ENCODE peak calls at places on chromosomes 13 and 19, in four cellular contexts. C, E, M and V are unnamed samples.

GRCh38 chr13:22049384-22049783 is 378.5 kb downstream of the FGF9 start:
- DNase-seq in C (no peak), E (no peak), M (no peak), V (no peak)

GRCh38 chr19:14082675-14082960 is 3.0 kb downstream of the C19orf67 start:
- DNase-seq in M (no peak), C (no peak), E (no peak), V (no peak)

GRCh38 chr13:34591801-34592454 is 350.1 kb upstream of the NBEA start:
- DNase-seq in M (no peak), E (no peak), C (no peak), V (no peak)

GRCh38 chr13:29922896-29923295 is 72.5 kb upstream of the UBL3 start:
- DNase-seq in C (no peak), E (no peak), M (no peak), V (no peak)

GRCh38 chr13:75465236-75465635 is 16.7 kb downstream of the TBC1D4 start:
- DNase-seq in C (no peak), M (no peak), E (no peak), V (no peak)

GRCh38 chr13:51451134-51451466 is 1.7 kb downstream of the INTS6 start:
- DNase-seq in M (no peak), E (no peak), C (no peak), V (no peak)

GRCh38 chr19:34985249-34986022 is 14.7 kb upstream of the GRAMD1A start:
- DNase-seq in E (no peak), M (no peak), C (no peak), V (no peak)

GRCh38 chr13:108361769-108362168 is 92.3 kb downstream of the TNFSF13B start:
- DNase-seq in C (no peak), M (no peak), E (no peak), V (no peak)

GRCh38 chr13:71587778-71588177 is 279.2 kb downstream of the DACH1 start:
- DNase-seq in M (no peak), C (no peak), E (no peak), V (no peak)

GRCh38 chr13:73065665-73066350 is 7.0 kb downstream of the KLF5 start:
- DNase-seq in M (no peak), C (no peak), E (no peak), V (no peak)

GRCh38 chr19:48560095-48560530 is 8.1 kb downstream of the SULT2B1 start:
- DNase-seq in C (no peak), M (no peak), E (peak; percentile 35), V (no peak)

GRCh38 chr13:99278199-99278598 is 20.0 kb upstream of the GPR18 start:
- DNase-seq in E (no peak), M (no peak), C (peak; percentile 64), V (no peak)

GRCh38 chr19:36605101-36605838 is at the start of gene ZNF382:
- DNase-seq in M (peak; percentile 17), C (peak; percentile 80), E (no peak), V (peak; percentile 84)

GRCh38 chr13:113538689-113539058 is 45.9 kb upstream of the TFDP1 start:
- DNase-seq in M (no peak), E (no peak), C (no peak), V (no peak)

GRCh38 chr19:34664168-34664567 is 12.8 kb downstream of the SCGB2B2 start:
- DNase-seq in E (no peak), C (no peak), M (no peak), V (no peak)

GRCh38 chr19:54478677-54479266 is 5.7 kb upstream of the CDC42EP5 start:
- DNase-seq in C (no peak), E (peak; percentile 67), M (no peak), V (no peak)

GRCh38 chr19:3176715-3177501 is 1.7 kb upstream of the S1PR4 start:
- DNase-seq in M (no peak), E (peak; percentile 84), C (no peak), V (no peak)

GRCh38 chr19:28638445-28638844 is 574.5 kb downstream of the UQCRFS1 start:
- DNase-seq in C (no peak), M (no peak), E (peak; percentile 54), V (no peak)

GRCh38 chr13:36275190-36276002 is 22.2 kb downstream of the CCDC169 start:
- DNase-seq in M (no peak), C (no peak), E (peak; percentile 27), V (no peak)
- TF ChIP-seq SPI1 in M (no peak), C (no peak), E (no peak), V (no peak)

GRCh38 chr13:101579291-101579802 is 126.9 kb downstream of the ITGBL1 start:
- DNase-seq in E (no peak), M (no peak), C (no peak), V (no peak)
- TF ChIP-seq SPI1 in E (no peak), M (no peak), C (no peak), V (no peak)

GRCh38 chr19:7792286-7792685 is 29.2 kb downstream of the CLEC4M start:
- DNase-seq in C (no peak), E (no peak), M (no peak), V (no peak)
- TF ChIP-seq SPI1 in C (no peak), E (no peak), M (no peak), V (no peak)

GRCh38 chr13:26185720-26186119 is 36.4 kb downstream of the RNF6 start:
- DNase-seq in M (no peak), C (no peak), E (no peak), V (no peak)
- TF ChIP-seq SPI1 in M (no peak), C (no peak), E (no peak), V (no peak)

GRCh38 chr19:50268046-50268445 is 61.1 kb downstream of the KCNC3 start:
- DNase-seq in C (no peak), E (peak; percentile 40), M (no peak), V (no peak)

GRCh38 chr19:50266896-50267295 is 62.3 kb downstream of the KCNC3 start:
- DNase-seq in C (no peak), E (peak; percentile 59), M (no peak), V (no peak)

GRCh38 chr19:50268501-50268900 is 60.7 kb downstream of the KCNC3 start:
- DNase-seq in C (no peak), M (no peak), E (no peak), V (no peak)

GRCh38 chr19:50264483-50265186 is 61.2 kb downstream of the MYH14 start:
- DNase-seq in M (no peak), C (no peak), E (peak; percentile 72), V (no peak)

DNA sequence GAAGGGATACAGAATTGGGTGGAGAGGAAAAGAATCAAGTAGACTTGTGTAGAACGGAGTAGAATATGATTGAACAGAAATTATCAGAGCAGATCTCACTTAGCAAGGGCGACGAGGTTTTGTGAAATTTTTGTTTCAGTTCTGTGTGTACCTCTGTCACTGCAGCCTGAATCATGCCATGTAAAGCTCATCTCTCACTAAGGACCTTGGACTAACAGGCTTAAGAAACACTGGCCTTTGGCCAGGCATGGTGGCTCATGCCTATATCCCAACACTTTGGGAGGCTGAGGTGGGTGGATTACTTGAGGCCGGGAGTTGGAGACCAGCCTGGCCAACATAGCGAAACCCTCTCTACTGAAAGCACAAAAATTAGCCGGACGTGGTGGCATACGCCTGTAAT is 62.6 kb downstream of the MYH14 start:
- DNase-seq in E (no peak), C (no peak), M (no peak), V (no peak)
- TF ChIP-seq SPI1 in E (no peak), C (no peak), M (no peak), V (no peak)

GRCh38 chr19:44925114-44925891 is 10.9 kb downstream of the APOC1 start:
- DNase-seq in M (no peak), C (peak; percentile 92), E (no peak), V (no peak)
- TF ChIP-seq SPI1 in M (no peak), C (no peak), E (no peak), V (no peak)

DNA sequence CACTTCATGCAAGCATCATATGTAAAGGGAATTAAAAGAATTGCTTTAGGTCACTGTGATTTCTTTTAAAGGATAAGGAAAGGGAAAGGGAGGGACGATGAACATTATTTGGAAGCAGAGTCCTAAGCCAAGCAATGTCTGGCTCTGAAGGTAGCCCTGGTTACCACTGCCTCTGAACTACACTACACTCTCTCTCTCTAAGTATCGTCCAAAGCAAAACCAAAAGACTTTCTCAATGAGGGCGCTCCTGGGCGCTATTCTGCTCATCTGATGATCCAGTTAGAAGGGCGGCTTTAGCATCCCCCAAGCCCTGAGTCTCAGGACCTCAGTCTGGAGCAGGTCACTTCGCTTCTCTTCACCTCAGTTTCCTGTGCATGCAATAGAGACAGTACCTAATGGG is 26.2 kb downstream of the FOXO1 start:
- DNase-seq in C (no peak), E (no peak), M (no peak), V (no peak)
- TF ChIP-seq SPI1 in C (no peak), E (no peak), M (no peak), V (no peak)

GRCh38 chr13:98013241-98013640 is 59.8 kb downstream of the IPO5 start:
- DNase-seq in E (no peak), C (no peak), M (no peak), V (no peak)

GRCh38 chr13:98019186-98019585 is 65.7 kb downstream of the IPO5 start:
- DNase-seq in E (no peak), M (no peak), C (no peak), V (no peak)

GRCh38 chr13:98018293-98018692 is 64.8 kb downstream of the IPO5 start:
- DNase-seq in M (no peak), C (no peak), E (no peak), V (no peak)

GRCh38 chr13:98020271-98020670 is 66.8 kb downstream of the IPO5 start:
- DNase-seq in E (no peak), M (no peak), C (no peak), V (no peak)

DNA sequence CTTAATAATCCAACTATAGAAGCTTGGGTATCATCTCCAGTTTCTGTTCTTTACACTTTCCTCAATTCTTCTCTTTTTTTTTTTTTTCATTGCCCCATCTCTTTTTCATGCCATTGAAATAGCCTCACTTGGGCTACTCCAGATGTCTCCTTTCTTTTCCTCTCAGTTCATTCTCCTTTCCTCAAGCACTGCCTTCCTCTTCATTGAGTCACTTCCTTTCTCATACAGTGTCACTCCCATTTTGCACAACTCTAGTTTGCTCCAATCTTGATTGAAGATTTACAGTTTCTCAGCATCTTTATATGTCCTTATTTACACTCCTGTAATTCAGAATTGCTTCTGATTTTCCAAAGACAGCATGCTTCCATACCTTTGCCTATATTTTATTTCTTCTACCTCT is 61.3 kb downstream of the IPO5 start:
- DNase-seq in E (no peak), M (no peak), C (no peak), V (no peak)
- TF ChIP-seq SPI1 in E (no peak), M (no peak), C (no peak), V (no peak)

GRCh38 chr19:5542665-5543064 is 25.1 kb downstream of the TINCR start:
- DNase-seq in C (no peak), M (no peak), E (no peak), V (no peak)
- TF ChIP-seq SPI1 in C (no peak), M (no peak), E (no peak), V (no peak)

DNA sequence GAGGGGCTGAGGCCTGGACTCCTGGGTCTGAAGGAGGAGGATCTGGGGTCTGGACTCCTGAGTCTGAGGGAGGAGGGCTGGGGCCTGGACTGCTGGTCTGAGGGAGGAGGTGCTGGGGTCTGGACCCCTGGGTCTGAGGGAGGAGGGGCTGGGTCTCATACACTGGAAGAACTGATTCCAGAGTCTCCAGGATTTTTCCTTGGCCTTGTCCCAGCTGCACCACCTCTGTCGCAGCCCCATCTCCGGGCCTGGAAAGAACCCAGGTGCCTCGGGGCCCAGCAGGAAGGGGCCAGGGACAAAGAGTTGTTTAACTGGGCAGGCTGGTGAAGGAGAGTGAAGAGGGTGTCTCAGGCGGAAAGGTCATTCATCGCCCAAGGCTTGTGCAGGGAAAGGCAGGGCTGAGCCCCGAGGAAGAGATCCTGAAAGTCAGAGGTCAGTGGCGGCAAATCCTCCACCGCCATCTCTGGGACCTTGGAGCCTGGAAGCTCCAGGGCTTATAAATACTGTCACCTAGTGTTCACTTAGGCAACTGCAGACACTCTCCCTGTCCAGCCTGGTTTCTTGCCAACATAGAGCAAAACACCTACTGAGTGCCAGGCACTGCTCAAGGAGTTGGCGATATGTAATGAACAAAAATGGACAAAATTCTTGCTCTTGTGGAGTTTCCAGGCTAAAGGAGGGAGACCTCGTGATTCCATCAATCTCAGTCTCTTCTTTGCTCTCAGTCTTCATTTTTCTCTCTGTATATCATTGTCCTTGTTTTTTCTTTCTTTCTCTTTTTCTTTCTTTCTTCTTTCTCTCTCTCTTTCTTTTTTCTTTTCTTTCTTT is 4.4 kb upstream of the KCNN4 start:
- DNase-seq in M (no peak), E (peak; percentile 90), C (no peak), V (no peak)
- TF ChIP-seq SPI1 in M (no peak), E (no peak), C (no peak), V (no peak)